ENCODE peak calls at places on chromosomes 4 and X, in five cellular contexts. G is fibroblast of lung; I is CD4-positive, alpha-beta T cell; Y is AG20443; D is substantia nigra. K is an unnamed sample.
A peak's percentile ranks its signal among the peaks of the same experiment; 100 is the strongest.

GRCh38 chr4:10162341-10163000 is 45.9 kb upstream of the WDR1 start:
- DNase-seq in G (no peak), I (no peak), Y (no peak), D (no peak), K (no peak)

GRCh38 chr4:119142837-119143236 is 7.2 kb downstream of the MYOZ2 start:
- DNase-seq in G (no peak), I (no peak), Y (no peak), D (no peak), K (no peak)

GRCh38 chr4:145487626-145488025 is 6.0 kb downstream of the SMAD1 start:
- DNase-seq in G (no peak), I (no peak), Y (no peak), D (no peak), K (no peak)

GRCh38 chrX:74049126-74049525 is 254.9 kb upstream of the ZCCHC13 start:
- DNase-seq in G (no peak), I (no peak), Y (no peak), D (no peak), K (no peak)

GRCh38 chr4:169225812-169226211 is 44.9 kb downstream of the SH3RF1 start:
- DNase-seq in G (peak; percentile 79), I (no peak), Y (no peak), D (no peak), K (peak; percentile 69)

GRCh38 chrX:118216488-118216887 is 99.9 kb upstream of the KLHL13 start:
- DNase-seq in G (no peak), I (no peak), Y (no peak), D (no peak), K (no peak)

GRCh38 chr4:2843909-2844584 is 403 bp downstream of the ADD1 start:
- DNase-seq in G (peak; percentile 39), I (no peak), Y (peak; percentile 40), D (peak; percentile 81), K (peak; percentile 49)

GRCh38 chrX:38172596-38172995 is 48.1 kb downstream of the SRPX start:
- DNase-seq in G (no peak), I (no peak), Y (no peak), D (no peak), K (no peak)

GRCh38 chr4:88900432-88900831 is 156.6 kb downstream of the FAM13A start:
- DNase-seq in G (peak; percentile 85), I (no peak), Y (no peak), D (no peak), K (no peak)

GRCh38 chrX:13151806-13152510 is 107.5 kb upstream of the FAM9C start:
- DNase-seq in G (peak; percentile 76), I (no peak), Y (peak; percentile 48), D (no peak), K (peak; percentile 33)

GRCh38 chr4:77095101-77095826 is 19.5 kb upstream of the CCNI start:
- DNase-seq in G (peak; percentile 55), I (peak; percentile 58), Y (peak; percentile 80), D (peak; percentile 74), K (peak; percentile 68)

GRCh38 chrX:103276581-103277002 is at the start of gene TCEAL5:
- DNase-seq in G (no peak), I (no peak), Y (no peak), D (peak; percentile 73), K (no peak)

GRCh38 chr4:124265701-124266100 is 446.8 kb downstream of the ANKRD50 start:
- DNase-seq in G (peak; percentile 72), I (no peak), Y (no peak), D (no peak), K (no peak)

GRCh38 chr4:2250003-2250763 is 8.3 kb upstream of the HAUS3 start:
- DNase-seq in G (no peak), I (no peak), Y (no peak), D (no peak), K (no peak)

GRCh38 chr4:8528713-8529112 is 51.5 kb upstream of the GPR78 start:
- DNase-seq in G (peak; percentile 82), I (no peak), Y (no peak), D (no peak), K (no peak)

GRCh38 chr4:5971077-5971447 is 47.2 kb downstream of the C4orf50 start:
- DNase-seq in G (no peak), I (no peak), Y (no peak), D (peak; percentile 88), K (no peak)

GRCh38 chr4:15682340-15682725 is 706 bp downstream of the FAM200B start:
- DNase-seq in G (no peak), I (no peak), Y (no peak), D (no peak), K (peak; percentile 63)

GRCh38 chr4:164956766-164957643 is 20.5 kb downstream of the TRIM61 start:
- DNase-seq in G (peak; percentile 69), I (peak; percentile 64), Y (peak; percentile 87), D (peak; percentile 70), K (peak; percentile 12)

GRCh38 chrX:50484662-50485061 is 14.0 kb upstream of the DGKK start:
- DNase-seq in G (no peak), I (no peak), Y (no peak), D (no peak), K (no peak)

GRCh38 chr4:124018383-124019317 is 622.1 kb downstream of the SPRY1 start:
- DNase-seq in G (peak; percentile 62), I (no peak), Y (peak; percentile 79), D (no peak), K (peak; percentile 43)

GRCh38 chrX:15751160-15751819 is 13.2 kb downstream of the CA5B start:
- DNase-seq in G (peak; percentile 54), I (no peak), Y (peak; percentile 38), D (no peak), K (peak; percentile 34)

GRCh38 chr4:147760176-147760575 is 28.3 kb downstream of the ARHGAP10 start:
- DNase-seq in G (no peak), I (no peak), Y (no peak), D (no peak), K (no peak)

GRCh38 chr4:5894266-5894665 is 1.4 kb upstream of the CRMP1 start:
- DNase-seq in G (no peak), I (no peak), Y (no peak), D (no peak), K (no peak)

GRCh38 chr4:19623866-19624265 is 627.8 kb upstream of the SLIT2 start:
- DNase-seq in G (no peak), I (no peak), Y (no peak), D (no peak), K (peak; percentile 3)